ENCODE peak calls at places on chromosome 3, in five cellular contexts. Q, R, X, L and S are unnamed samples.

GRCh38 chr3:107452436-107452835 is 70.3 kb upstream of the BBX start:
- DNase-seq in L (peak), R (peak), Q (no peak), X (no peak), S (no peak)

GRCh38 chr3:99933971-99934750 is 116.5 kb downstream of the CMSS1 start:
- DNase-seq in R (no peak), L (no peak), Q (no peak), X (no peak), S (no peak)

GRCh38 chr3:143502101-143502500 is 346.2 kb downstream of the SLC9A9 start:
- DNase-seq in X (no peak), L (no peak), R (no peak), Q (no peak), S (no peak)

GRCh38 chr3:150970665-150971327 is 1.7 kb downstream of the CLRN1 start:
- DNase-seq in R (peak), Q (no peak), L (peak), X (no peak), S (peak)

GRCh38 chr3:141146979-141147470 is 84.6 kb upstream of the PXYLP1 start:
- DNase-seq in Q (no peak), X (no peak), R (no peak), L (no peak), S (no peak)

GRCh38 chr3:134563614-134564013 is 77.8 kb downstream of the CEP63 start:
- DNase-seq in L (peak), R (no peak), Q (no peak), X (no peak), S (no peak)

GRCh38 chr3:159170436-159171003 is 368.7 kb downstream of the MFSD1 start:
- DNase-seq in R (peak), X (no peak), L (no peak), Q (no peak), S (no peak)

GRCh38 chr3:104206925-104207324 is 1159.8 kb upstream of the ALCAM start:
- DNase-seq in Q (no peak), X (peak), R (no peak), L (peak), S (no peak)

GRCh38 chr3:41247590-41247989 is 48.3 kb downstream of the CTNNB1 start:
- DNase-seq in X (no peak), Q (no peak), L (no peak), R (no peak), S (no peak)

GRCh38 chr3:104908761-104909160 is 457.9 kb upstream of the ALCAM start:
- DNase-seq in X (no peak), L (peak), R (no peak), Q (no peak), S (no peak)

GRCh38 chr3:23815879-23816278 is 10.1 kb downstream of the UBE2E1 start:
- DNase-seq in X (no peak), R (no peak), L (no peak), Q (no peak), S (no peak)

GRCh38 chr3:123020709-123021108 is 6.9 kb downstream of the SEMA5B start:
- DNase-seq in Q (no peak), R (no peak), L (no peak), X (no peak), S (no peak)

GRCh38 chr3:50258979-50259378 is 10.0 kb upstream of the SEMA3B start:
- DNase-seq in L (no peak), Q (no peak), X (no peak), R (no peak), S (no peak)

GRCh38 chr3:119490153-119490552 is 8.2 kb upstream of the TIMMDC1 start:
- DNase-seq in X (no peak), R (no peak), L (no peak), Q (no peak), S (no peak)

GRCh38 chr3:104388624-104389023 is 978.1 kb upstream of the ALCAM start:
- DNase-seq in L (peak), Q (no peak), X (peak), R (peak), S (no peak)

GRCh38 chr3:45055411-45056143 is 29.5 kb downstream of the CLEC3B start:
- DNase-seq in X (peak), Q (no peak), R (peak), L (no peak), S (no peak)

GRCh38 chr3:50714953-50715352 is 40.2 kb downstream of the DOCK3 start:
- DNase-seq in Q (no peak), L (peak), R (no peak), X (peak), S (no peak)

GRCh38 chr3:30779686-30780287 is 114.7 kb downstream of the GADL1 start:
- DNase-seq in Q (no peak), R (no peak), X (peak), L (peak), S (no peak)

GRCh38 chr3:46908294-46908985 is 30.9 kb downstream of the PTH1R start:
- DNase-seq in Q (peak), R (peak), X (no peak), L (peak), S (no peak)

GRCh38 chr3:72582211-72582878 is 265.9 kb downstream of the SHQ1 start:
- DNase-seq in X (no peak), L (no peak), R (no peak), Q (no peak), S (peak)

GRCh38 chr3:11475324-11475723 is 168.4 kb downstream of the VGLL4 start:
- DNase-seq in Q (no peak), R (no peak), L (no peak), X (no peak), S (no peak)

DNA sequence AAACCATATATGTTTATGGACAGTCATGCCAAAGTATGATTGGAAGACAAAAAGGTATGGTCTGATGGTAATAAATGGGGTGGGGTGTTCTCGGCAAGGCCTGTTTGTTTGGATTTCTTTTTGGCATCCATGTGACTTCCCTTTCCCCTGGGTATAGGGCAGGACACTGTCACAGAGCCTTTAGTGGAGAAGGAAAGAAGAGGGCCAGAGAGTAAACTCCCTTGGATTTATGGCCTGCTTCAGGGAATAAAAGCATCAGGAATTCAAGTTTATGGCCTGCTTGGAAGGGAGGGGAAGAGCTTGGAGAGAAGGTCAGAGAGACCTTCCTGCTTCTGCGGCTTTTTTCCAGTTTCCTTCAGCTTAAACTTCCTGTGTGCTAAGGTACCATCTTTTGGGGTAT is 179.4 kb upstream of the ADAMTS9 start:
- DNase-seq in X (no peak), L (no peak), Q (no peak), R (no peak), S (no peak)
- H3K4me3 ChIP-seq in X (no peak), L (no peak), Q (no peak), R (no peak), S (no peak)

GRCh38 chr3:128492353-128493220 is at the start of gene GATA2:
- DNase-seq in L (no peak), R (no peak), Q (peak), X (no peak), S (no peak)
- TF ChIP-seq CTCF in L (no peak), R (no peak), Q (no peak), X (no peak), S (no peak)

DNA sequence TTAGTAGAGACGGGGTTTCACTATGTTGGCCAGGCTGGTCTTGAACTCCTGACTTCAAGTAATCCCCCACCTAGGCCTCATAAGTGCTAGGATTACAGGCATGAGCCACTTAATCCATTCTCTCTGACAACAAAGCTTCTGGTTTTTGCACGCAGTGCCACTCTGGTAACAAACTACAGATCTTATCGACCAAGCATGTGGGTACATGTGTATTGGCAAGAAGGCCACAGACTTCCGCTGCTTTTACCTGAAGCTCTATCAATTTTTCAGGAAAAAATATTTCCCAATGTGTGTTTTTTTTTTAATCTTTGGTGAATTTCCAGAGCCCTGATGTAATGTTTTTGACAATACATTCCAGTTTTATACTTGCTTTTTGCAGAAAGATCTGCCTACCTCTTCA is 182.5 kb downstream of the PCCB start:
- DNase-seq in L (no peak), X (no peak), R (no peak), Q (no peak), S (no peak)
- H3K4me3 ChIP-seq in L (no peak), X (no peak), R (no peak), Q (no peak), S (no peak)

GRCh38 chr3:169362872-169363271 is 300.6 kb downstream of the MECOM start:
- DNase-seq in X (no peak), L (no peak), R (no peak), Q (no peak), S (no peak)
- TF ChIP-seq CTCF in X (peak), L (no peak), R (peak), Q (no peak), S (peak)

GRCh38 chr3:175731543-175731942 is 872.4 kb downstream of the NAALADL2 start:
- DNase-seq in R (no peak), L (no peak), X (no peak), Q (no peak), S (no peak)
- H3K4me3 ChIP-seq in R (no peak), L (no peak), X (no peak), Q (no peak), S (no peak)

GRCh38 chr3:142151828-142152227 is 2.5 kb upstream of the TFDP2 start:
- DNase-seq in L (no peak), R (no peak), Q (no peak), X (no peak), S (no peak)

GRCh38 chr3:142154186-142154585 is 4.8 kb upstream of the TFDP2 start:
- DNase-seq in Q (no peak), L (peak), R (no peak), X (no peak), S (no peak)

GRCh38 chr3:142151240-142151639 is 1.9 kb upstream of the TFDP2 start:
- DNase-seq in L (no peak), X (no peak), R (no peak), Q (no peak), S (no peak)

GRCh38 chr3:142150271-142150670 is 927 bp upstream of the TFDP2 start:
- DNase-seq in R (no peak), X (no peak), L (no peak), Q (no peak), S (no peak)

DNA sequence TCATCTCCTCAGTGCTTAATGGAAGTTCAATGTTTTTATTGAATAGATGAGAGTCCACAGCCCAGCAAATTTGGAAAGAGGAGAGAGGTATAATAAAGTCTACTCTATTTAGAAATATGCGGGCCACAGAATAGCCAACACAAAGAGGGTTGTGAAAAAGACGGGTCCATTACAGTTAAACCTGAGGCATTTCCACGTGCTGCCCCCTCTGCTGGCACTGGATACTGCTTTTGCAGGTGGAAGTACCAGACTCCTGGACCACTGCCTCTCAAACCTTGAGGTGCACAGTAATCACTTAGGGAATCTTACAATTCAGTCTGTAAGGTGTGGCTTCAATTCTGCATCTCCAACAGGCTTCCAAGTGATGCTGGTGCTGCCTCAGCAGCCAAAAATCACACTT is 3.0 kb upstream of the TFDP2 start:
- DNase-seq in X (peak), Q (no peak), L (no peak), R (no peak), S (no peak)
- TF ChIP-seq CTCF in X (peak), Q (no peak), L (peak), R (peak), S (peak)

GRCh38 chr3:5583920-5584319 is 396.4 kb downstream of the EDEM1 start:
- DNase-seq in X (no peak), R (no peak), L (no peak), Q (no peak), S (no peak)
- H3K4me3 ChIP-seq in X (no peak), R (no peak), L (no peak), Q (no peak), S (no peak)

DNA sequence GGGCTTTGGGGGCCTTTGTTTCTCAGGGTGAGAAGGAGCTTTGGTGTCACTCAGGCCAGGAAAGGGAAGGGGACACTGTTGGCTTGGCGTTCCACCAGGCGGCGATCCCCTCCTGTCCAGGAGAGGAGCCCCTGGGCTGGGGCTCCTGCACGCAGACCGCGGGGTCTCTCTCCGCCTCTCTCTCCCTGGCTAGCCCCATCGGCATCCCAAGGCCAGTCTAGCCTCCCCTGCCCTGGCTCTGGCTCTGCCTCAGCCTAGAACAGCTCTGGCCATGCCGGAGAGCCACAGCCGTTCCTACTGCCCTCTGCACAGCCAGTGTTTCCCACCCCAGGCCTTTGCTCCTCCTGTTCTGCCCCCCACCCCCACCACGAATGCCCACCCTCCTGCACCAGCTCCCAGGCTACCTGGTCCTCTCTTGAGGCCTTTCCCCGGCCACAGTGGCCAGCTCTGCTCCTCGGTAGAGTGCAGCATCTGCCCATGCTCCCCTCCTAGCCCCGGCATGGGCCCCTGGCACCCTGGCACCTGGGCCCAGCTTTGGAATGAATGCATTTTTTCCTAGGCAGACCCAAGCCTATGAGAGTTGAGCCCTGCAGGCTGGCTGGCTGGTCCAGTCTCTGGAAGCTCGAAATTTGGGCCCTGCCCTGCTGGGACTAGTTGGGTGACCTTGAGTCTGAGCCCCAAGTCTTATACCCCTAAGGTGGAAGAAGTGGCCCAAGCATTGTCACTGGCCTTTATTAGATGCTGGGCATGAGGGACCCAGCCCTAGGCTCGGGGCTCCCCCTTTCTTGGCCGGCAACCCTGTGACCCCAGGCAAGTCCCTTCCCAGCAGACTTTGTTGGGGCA is 2.4 kb downstream of the PLXNA1 start:
- DNase-seq in R (no peak), L (no peak), X (peak), Q (no peak), S (no peak)
- TF ChIP-seq CTCF in R (no peak), L (no peak), X (peak), Q (no peak), S (no peak)

GRCh38 chr3:37183375-37183831 is 9.0 kb upstream of the LRRFIP2 start:
- DNase-seq in Q (no peak), R (peak), L (peak), X (no peak), S (peak)
- H3K4me3 ChIP-seq in Q (no peak), R (no peak), L (no peak), X (no peak), S (no peak)

GRCh38 chr3:38039899-38040261 is 872 bp downstream of the DLEC1 start:
- DNase-seq in L (peak), R (no peak), X (no peak), Q (peak), S (no peak)
- TF ChIP-seq CTCF in L (peak), R (no peak), X (no peak), Q (no peak), S (peak)